ENCODE peak calls at places on chromosomes 5 and 9, in six cellular contexts. One of them, this sample, is unnamed.

GRCh38 chr5:104189909-104190308 is 627.3 kb upstream of the NUDT12 start:
- DNase-seq in left ventricle myocardium inferior: no peak
- DNase-seq in mesothelial cell of epicardium: no peak
- DNase-seq in choroid plexus epithelial cell: peak
- DNase-seq in CD8-positive, alpha-beta T cell: no peak
- DNase-seq in breast epithelium: no peak
- DNase-seq in this sample: no peak

GRCh38 chr5:142063878-142064331 is 44.7 kb upstream of the NDFIP1 start:
- DNase-seq in breast epithelium: no peak
- DNase-seq in mesothelial cell of epicardium: no peak
- DNase-seq in CD8-positive, alpha-beta T cell: peak
- DNase-seq in choroid plexus epithelial cell: peak
- DNase-seq in left ventricle myocardium inferior: peak
- DNase-seq in this sample: peak

GRCh38 chr9:125360621-125361020 is 99.0 kb downstream of the GAPVD1 start:
- DNase-seq in choroid plexus epithelial cell: no peak
- DNase-seq in CD8-positive, alpha-beta T cell: no peak
- DNase-seq in left ventricle myocardium inferior: no peak
- DNase-seq in mesothelial cell of epicardium: no peak
- DNase-seq in breast epithelium: no peak
- DNase-seq in this sample: no peak

GRCh38 chr5:314676-315487 is 6.6 kb upstream of the AHRR start:
- DNase-seq in CD8-positive, alpha-beta T cell: no peak
- DNase-seq in left ventricle myocardium inferior: no peak
- DNase-seq in breast epithelium: no peak
- DNase-seq in choroid plexus epithelial cell: no peak
- DNase-seq in mesothelial cell of epicardium: no peak
- DNase-seq in this sample: no peak

GRCh38 chr5:131081371-131081770 is 83.7 kb downstream of the HINT1 start:
- DNase-seq in breast epithelium: no peak
- DNase-seq in CD8-positive, alpha-beta T cell: no peak
- DNase-seq in mesothelial cell of epicardium: no peak
- DNase-seq in left ventricle myocardium inferior: no peak
- DNase-seq in choroid plexus epithelial cell: peak
- DNase-seq in this sample: no peak

GRCh38 chr9:126957687-126958053 is 43.1 kb downstream of the RALGPS1 start:
- DNase-seq in mesothelial cell of epicardium: no peak
- DNase-seq in choroid plexus epithelial cell: peak
- DNase-seq in left ventricle myocardium inferior: no peak
- DNase-seq in CD8-positive, alpha-beta T cell: no peak
- DNase-seq in breast epithelium: no peak
- DNase-seq in this sample: no peak

GRCh38 chr5:133366438-133366837 is 245.9 kb downstream of the FSTL4 start:
- DNase-seq in left ventricle myocardium inferior: no peak
- DNase-seq in mesothelial cell of epicardium: no peak
- DNase-seq in CD8-positive, alpha-beta T cell: no peak
- DNase-seq in breast epithelium: no peak
- DNase-seq in choroid plexus epithelial cell: peak
- DNase-seq in this sample: no peak

GRCh38 chr5:685262-686171 is 7.6 kb downstream of the TPPP start:
- DNase-seq in CD8-positive, alpha-beta T cell: no peak
- DNase-seq in choroid plexus epithelial cell: no peak
- DNase-seq in breast epithelium: no peak
- DNase-seq in mesothelial cell of epicardium: no peak
- DNase-seq in left ventricle myocardium inferior: peak
- DNase-seq in this sample: peak

GRCh38 chr5:163948086-163948666 is 442.8 kb downstream of the MAT2B start:
- DNase-seq in choroid plexus epithelial cell: no peak
- DNase-seq in CD8-positive, alpha-beta T cell: no peak
- DNase-seq in mesothelial cell of epicardium: no peak
- DNase-seq in left ventricle myocardium inferior: no peak
- DNase-seq in breast epithelium: no peak
- DNase-seq in this sample: no peak

GRCh38 chr5:177301503-177302165 is 1.9 kb downstream of the RAB24 start:
- DNase-seq in breast epithelium: peak
- DNase-seq in mesothelial cell of epicardium: no peak
- DNase-seq in choroid plexus epithelial cell: no peak
- DNase-seq in left ventricle myocardium inferior: no peak
- DNase-seq in CD8-positive, alpha-beta T cell: no peak
- DNase-seq in this sample: no peak

DNA sequence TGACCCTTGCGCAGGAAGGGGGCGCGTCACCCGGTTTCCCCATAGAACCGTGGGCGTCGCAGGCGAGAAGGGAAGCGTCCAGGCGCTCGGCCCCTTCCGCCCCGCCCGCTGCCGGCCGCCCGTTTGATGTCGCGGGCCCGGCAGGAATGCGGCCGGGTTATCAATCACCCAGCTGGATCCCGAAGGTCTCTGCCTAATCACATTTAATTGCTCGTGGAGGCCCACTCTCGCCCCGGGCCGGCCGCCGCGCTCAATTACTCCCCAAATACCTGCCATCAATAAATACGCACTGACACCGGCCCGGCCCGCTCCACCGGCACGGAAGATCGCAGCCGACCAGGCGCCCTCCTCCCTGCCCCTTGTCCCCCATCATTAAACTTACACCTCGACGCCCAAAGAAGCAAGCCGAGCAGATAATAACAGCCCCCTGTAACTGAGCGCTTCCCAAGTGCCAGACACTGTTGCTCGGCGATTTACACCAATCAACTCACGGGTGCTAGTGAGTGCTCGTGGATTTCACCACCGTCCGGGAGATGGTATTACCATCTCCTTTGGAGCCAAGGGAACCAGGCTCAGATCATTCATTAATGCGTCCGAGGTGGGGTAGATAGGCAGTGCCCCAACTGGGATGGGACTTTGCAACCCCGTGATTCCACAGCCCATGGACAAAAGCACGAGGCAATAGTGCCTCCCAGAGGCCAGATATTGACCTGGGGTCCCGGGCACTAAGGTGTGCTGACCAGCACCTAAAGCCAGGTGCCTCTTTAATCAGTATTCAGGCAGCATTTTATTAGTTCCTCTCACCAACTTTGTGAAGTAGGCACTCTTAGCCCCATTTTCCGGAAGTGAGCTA is 11.3 kb downstream of the MSX2 start:
- DNase-seq in mesothelial cell of epicardium: peak
- DNase-seq in CD8-positive, alpha-beta T cell: no peak
- DNase-seq in choroid plexus epithelial cell: no peak
- DNase-seq in breast epithelium: no peak
- DNase-seq in left ventricle myocardium inferior: no peak
- DNase-seq in this sample: no peak
- TF ChIP-seq CTCF in mesothelial cell of epicardium: no peak
- TF ChIP-seq CTCF in CD8-positive, alpha-beta T cell: no peak
- TF ChIP-seq CTCF in choroid plexus epithelial cell: peak
- TF ChIP-seq CTCF in breast epithelium: peak
- TF ChIP-seq CTCF in left ventricle myocardium inferior: peak
- TF ChIP-seq CTCF in this sample: no peak

GRCh38 chr5:107772418-107773310 is 101.9 kb upstream of the EFNA5 start:
- DNase-seq in choroid plexus epithelial cell: no peak
- DNase-seq in CD8-positive, alpha-beta T cell: no peak
- DNase-seq in breast epithelium: no peak
- DNase-seq in mesothelial cell of epicardium: no peak
- DNase-seq in left ventricle myocardium inferior: peak
- DNase-seq in this sample: no peak

GRCh38 chr5:107769531-107769930 is 98.8 kb upstream of the EFNA5 start:
- DNase-seq in choroid plexus epithelial cell: no peak
- DNase-seq in CD8-positive, alpha-beta T cell: no peak
- DNase-seq in breast epithelium: no peak
- DNase-seq in mesothelial cell of epicardium: no peak
- DNase-seq in left ventricle myocardium inferior: no peak
- DNase-seq in this sample: no peak

GRCh38 chr5:107770051-107770450 is 99.3 kb upstream of the EFNA5 start:
- DNase-seq in choroid plexus epithelial cell: no peak
- DNase-seq in left ventricle myocardium inferior: no peak
- DNase-seq in breast epithelium: no peak
- DNase-seq in CD8-positive, alpha-beta T cell: no peak
- DNase-seq in mesothelial cell of epicardium: no peak
- DNase-seq in this sample: no peak

GRCh38 chr5:107773479-107773878 is 102.7 kb upstream of the EFNA5 start:
- DNase-seq in mesothelial cell of epicardium: no peak
- DNase-seq in CD8-positive, alpha-beta T cell: no peak
- DNase-seq in breast epithelium: no peak
- DNase-seq in choroid plexus epithelial cell: no peak
- DNase-seq in left ventricle myocardium inferior: no peak
- DNase-seq in this sample: no peak

GRCh38 chr5:107771926-107772325 is 101.2 kb upstream of the EFNA5 start:
- DNase-seq in CD8-positive, alpha-beta T cell: no peak
- DNase-seq in mesothelial cell of epicardium: no peak
- DNase-seq in breast epithelium: no peak
- DNase-seq in choroid plexus epithelial cell: no peak
- DNase-seq in left ventricle myocardium inferior: no peak
- DNase-seq in this sample: no peak
- TF ChIP-seq CTCF in CD8-positive, alpha-beta T cell: no peak
- TF ChIP-seq CTCF in mesothelial cell of epicardium: no peak
- TF ChIP-seq CTCF in breast epithelium: no peak
- TF ChIP-seq CTCF in choroid plexus epithelial cell: no peak
- TF ChIP-seq CTCF in left ventricle myocardium inferior: no peak
- TF ChIP-seq CTCF in this sample: no peak

GRCh38 chr5:40288791-40289475 is 390.8 kb upstream of the PTGER4 start:
- DNase-seq in breast epithelium: no peak
- DNase-seq in left ventricle myocardium inferior: no peak
- DNase-seq in choroid plexus epithelial cell: no peak
- DNase-seq in mesothelial cell of epicardium: no peak
- DNase-seq in CD8-positive, alpha-beta T cell: no peak
- DNase-seq in this sample: no peak
- TF ChIP-seq CTCF in breast epithelium: no peak
- TF ChIP-seq CTCF in left ventricle myocardium inferior: no peak
- TF ChIP-seq CTCF in choroid plexus epithelial cell: peak
- TF ChIP-seq CTCF in mesothelial cell of epicardium: no peak
- TF ChIP-seq CTCF in CD8-positive, alpha-beta T cell: no peak
- TF ChIP-seq CTCF in this sample: no peak

GRCh38 chr5:135930029-135930948 is 24.5 kb downstream of the LECT2 start:
- DNase-seq in mesothelial cell of epicardium: peak
- DNase-seq in breast epithelium: no peak
- DNase-seq in CD8-positive, alpha-beta T cell: no peak
- DNase-seq in choroid plexus epithelial cell: no peak
- DNase-seq in left ventricle myocardium inferior: no peak
- DNase-seq in this sample: no peak
- TF ChIP-seq CTCF in mesothelial cell of epicardium: no peak
- TF ChIP-seq CTCF in breast epithelium: no peak
- TF ChIP-seq CTCF in CD8-positive, alpha-beta T cell: no peak
- TF ChIP-seq CTCF in choroid plexus epithelial cell: no peak
- TF ChIP-seq CTCF in left ventricle myocardium inferior: no peak
- TF ChIP-seq CTCF in this sample: no peak

GRCh38 chr5:125412561-125413535 is 666.4 kb upstream of the ZNF608 start:
- DNase-seq in mesothelial cell of epicardium: peak
- DNase-seq in left ventricle myocardium inferior: peak
- DNase-seq in breast epithelium: peak
- DNase-seq in CD8-positive, alpha-beta T cell: no peak
- DNase-seq in choroid plexus epithelial cell: peak
- DNase-seq in this sample: no peak
- TF ChIP-seq CTCF in mesothelial cell of epicardium: no peak
- TF ChIP-seq CTCF in left ventricle myocardium inferior: peak
- TF ChIP-seq CTCF in breast epithelium: no peak
- TF ChIP-seq CTCF in CD8-positive, alpha-beta T cell: no peak
- TF ChIP-seq CTCF in choroid plexus epithelial cell: peak
- TF ChIP-seq CTCF in this sample: no peak

This sample was measured in omental fat pad.